ENCODE peak calls at places on chromosomes 5 and 9, in four cellular contexts. One of them, this sample, is unnamed. For H3K36me3, the result is how much of the 10 kb centered on the place peaks cover.

GRCh38 chr5:93193756-93194155 is 387.3 kb downstream of the NR2F1-AS1 start:
- DNase-seq in CD8-positive, alpha-beta memory T cell: no peak
- DNase-seq in brain microvascular endothelial cell: peak
- DNase-seq in endodermal cell: no peak
- DNase-seq in this sample: no peak

GRCh38 chr5:68661237-68661636 is 432.6 kb upstream of the SLC30A5 start:
- DNase-seq in CD8-positive, alpha-beta memory T cell: no peak
- DNase-seq in brain microvascular endothelial cell: peak
- DNase-seq in endodermal cell: peak
- DNase-seq in this sample: no peak

GRCh38 chr5:68873198-68873597 is 220.6 kb upstream of the SLC30A5 start:
- DNase-seq in CD8-positive, alpha-beta memory T cell: no peak
- DNase-seq in brain microvascular endothelial cell: no peak
- DNase-seq in endodermal cell: no peak
- DNase-seq in this sample: no peak

GRCh38 chr5:125409101-125409495 is 662.7 kb upstream of the ZNF608 start:
- DNase-seq in CD8-positive, alpha-beta memory T cell: no peak
- DNase-seq in brain microvascular endothelial cell: peak
- DNase-seq in endodermal cell: no peak
- DNase-seq in this sample: no peak

GRCh38 chr5:75961814-75962213 is 121.4 kb upstream of the SV2C start:
- DNase-seq in CD8-positive, alpha-beta memory T cell: no peak
- DNase-seq in brain microvascular endothelial cell: no peak
- DNase-seq in endodermal cell: no peak
- DNase-seq in this sample: no peak

GRCh38 chr9:134189475-134190231 is 25.3 kb upstream of the RNU6ATAC start:
- DNase-seq in CD8-positive, alpha-beta memory T cell: no peak
- DNase-seq in brain microvascular endothelial cell: no peak
- DNase-seq in endodermal cell: peak
- DNase-seq in this sample: peak

GRCh38 chr5:111774525-111774924 is 17.5 kb upstream of the NREP start:
- DNase-seq in CD8-positive, alpha-beta memory T cell: no peak
- DNase-seq in brain microvascular endothelial cell: peak
- DNase-seq in endodermal cell: peak
- DNase-seq in this sample: peak

GRCh38 chr5:122736086-122736485 is 38.8 kb upstream of the SNX2 start:
- DNase-seq in CD8-positive, alpha-beta memory T cell: no peak
- DNase-seq in brain microvascular endothelial cell: no peak
- DNase-seq in endodermal cell: no peak
- DNase-seq in this sample: no peak

GRCh38 chr9:2559212-2560152 is 62.1 kb upstream of the VLDLR start:
- DNase-seq in CD8-positive, alpha-beta memory T cell: no peak
- DNase-seq in brain microvascular endothelial cell: peak
- DNase-seq in endodermal cell: no peak
- DNase-seq in this sample: no peak

GRCh38 chr5:80082731-80083114 is 47.6 kb downstream of the THBS4 start:
- DNase-seq in CD8-positive, alpha-beta memory T cell: peak
- DNase-seq in brain microvascular endothelial cell: peak
- DNase-seq in endodermal cell: peak
- DNase-seq in this sample: peak

GRCh38 chr9:31486630-31487029 is 897.8 kb upstream of the ACO1 start:
- DNase-seq in CD8-positive, alpha-beta memory T cell: no peak
- DNase-seq in brain microvascular endothelial cell: no peak
- DNase-seq in endodermal cell: peak
- DNase-seq in this sample: no peak

GRCh38 chr5:42566658-42567313 is 143.5 kb downstream of the GHR start:
- DNase-seq in CD8-positive, alpha-beta memory T cell: no peak
- DNase-seq in brain microvascular endothelial cell: no peak
- DNase-seq in endodermal cell: no peak
- DNase-seq in this sample: no peak

GRCh38 chr5:102794047-102794446 is 38.9 kb downstream of the PAM start:
- DNase-seq in CD8-positive, alpha-beta memory T cell: no peak
- DNase-seq in brain microvascular endothelial cell: no peak
- DNase-seq in endodermal cell: no peak
- DNase-seq in this sample: no peak

GRCh38 chr5:159481751-159482150 is 151.5 kb upstream of the IL12B start:
- DNase-seq in CD8-positive, alpha-beta memory T cell: no peak
- DNase-seq in brain microvascular endothelial cell: no peak
- DNase-seq in endodermal cell: no peak
- DNase-seq in this sample: no peak

GRCh38 chr5:159480849-159481248 is 150.6 kb upstream of the IL12B start:
- DNase-seq in CD8-positive, alpha-beta memory T cell: no peak
- DNase-seq in brain microvascular endothelial cell: no peak
- DNase-seq in endodermal cell: no peak
- DNase-seq in this sample: no peak

GRCh38 chr5:159475026-159475425 is 144.7 kb upstream of the IL12B start:
- DNase-seq in CD8-positive, alpha-beta memory T cell: no peak
- DNase-seq in brain microvascular endothelial cell: no peak
- DNase-seq in endodermal cell: no peak
- DNase-seq in this sample: no peak

DNA sequence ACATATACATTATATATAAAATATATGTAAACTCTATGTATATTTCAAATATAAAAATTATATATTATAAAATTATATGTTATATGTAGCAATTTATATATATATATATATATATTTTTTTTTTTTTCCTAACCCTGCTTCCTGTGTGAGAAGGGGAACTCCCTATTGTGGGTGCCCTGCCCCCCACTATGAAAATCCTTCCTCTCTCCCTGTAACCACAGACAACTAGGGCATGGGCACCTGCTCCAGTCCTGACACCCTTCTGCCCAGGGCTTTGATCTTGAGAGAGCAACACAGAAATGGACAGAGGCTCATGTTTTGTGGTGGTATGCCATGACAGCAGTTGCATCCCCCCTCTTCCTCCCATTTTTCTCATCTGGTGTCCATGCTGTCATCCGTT is 148.7 kb upstream of the IL12B start:
- DNase-seq in CD8-positive, alpha-beta memory T cell: peak
- DNase-seq in brain microvascular endothelial cell: no peak
- DNase-seq in endodermal cell: no peak
- DNase-seq in this sample: no peak
- H3K36me3 ChIP-seq in CD8-positive, alpha-beta memory T cell: under half
- H3K36me3 ChIP-seq in brain microvascular endothelial cell: under half
- H3K36me3 ChIP-seq in endodermal cell: under half
- H3K36me3 ChIP-seq in this sample: under half

GRCh38 chr9:92882276-92882675 is 4.4 kb upstream of the ZNF484 start:
- DNase-seq in CD8-positive, alpha-beta memory T cell: no peak
- DNase-seq in brain microvascular endothelial cell: no peak
- DNase-seq in endodermal cell: no peak
- DNase-seq in this sample: no peak

GRCh38 chr9:92875373-92875772 is 2.5 kb downstream of the ZNF484 start:
- DNase-seq in CD8-positive, alpha-beta memory T cell: no peak
- DNase-seq in brain microvascular endothelial cell: no peak
- DNase-seq in endodermal cell: no peak
- DNase-seq in this sample: no peak

GRCh38 chr9:92877531-92878430 is at the start of gene ZNF484:
- DNase-seq in CD8-positive, alpha-beta memory T cell: peak
- DNase-seq in brain microvascular endothelial cell: peak
- DNase-seq in endodermal cell: peak
- DNase-seq in this sample: peak
- H3K27ac ChIP-seq in CD8-positive, alpha-beta memory T cell: peak
- H3K27ac ChIP-seq in brain microvascular endothelial cell: peak
- H3K27ac ChIP-seq in endodermal cell: peak
- H3K27ac ChIP-seq in this sample: peak

GRCh38 chr5:109335114-109335513 is 74.7 kb downstream of the PJA2 start:
- DNase-seq in CD8-positive, alpha-beta memory T cell: no peak
- DNase-seq in brain microvascular endothelial cell: no peak
- DNase-seq in endodermal cell: no peak
- DNase-seq in this sample: no peak
- H3K36me3 ChIP-seq in CD8-positive, alpha-beta memory T cell: under half
- H3K36me3 ChIP-seq in brain microvascular endothelial cell: under half
- H3K36me3 ChIP-seq in endodermal cell: under half
- H3K36me3 ChIP-seq in this sample: half or more

GRCh38 chr9:76371901-76372300 is 22.3 kb downstream of the RFK start:
- DNase-seq in CD8-positive, alpha-beta memory T cell: no peak
- DNase-seq in brain microvascular endothelial cell: peak
- DNase-seq in endodermal cell: no peak
- DNase-seq in this sample: no peak

GRCh38 chr9:76372345-76372744 is 21.9 kb downstream of the RFK start:
- DNase-seq in CD8-positive, alpha-beta memory T cell: no peak
- DNase-seq in brain microvascular endothelial cell: no peak
- DNase-seq in endodermal cell: no peak
- DNase-seq in this sample: no peak

GRCh38 chr9:76374702-76375543 is 19.3 kb downstream of the RFK start:
- DNase-seq in CD8-positive, alpha-beta memory T cell: no peak
- DNase-seq in brain microvascular endothelial cell: peak
- DNase-seq in endodermal cell: peak
- DNase-seq in this sample: peak

GRCh38 chr9:76373173-76373771 is 21.0 kb downstream of the RFK start:
- DNase-seq in CD8-positive, alpha-beta memory T cell: no peak
- DNase-seq in brain microvascular endothelial cell: peak
- DNase-seq in endodermal cell: no peak
- DNase-seq in this sample: no peak

GRCh38 chr9:76373777-76374474 is 20.3 kb downstream of the RFK start:
- DNase-seq in CD8-positive, alpha-beta memory T cell: no peak
- DNase-seq in brain microvascular endothelial cell: no peak
- DNase-seq in endodermal cell: no peak
- DNase-seq in this sample: no peak
- H3K27ac ChIP-seq in CD8-positive, alpha-beta memory T cell: no peak
- H3K27ac ChIP-seq in brain microvascular endothelial cell: no peak
- H3K27ac ChIP-seq in endodermal cell: no peak
- H3K27ac ChIP-seq in this sample: no peak

GRCh38 chr9:128633057-128633456 is 23.6 kb downstream of the DYNC2I2 start:
- DNase-seq in CD8-positive, alpha-beta memory T cell: no peak
- DNase-seq in brain microvascular endothelial cell: no peak
- DNase-seq in endodermal cell: no peak
- DNase-seq in this sample: peak
- H3K36me3 ChIP-seq in CD8-positive, alpha-beta memory T cell: under half
- H3K36me3 ChIP-seq in brain microvascular endothelial cell: half or more
- H3K36me3 ChIP-seq in endodermal cell: half or more
- H3K36me3 ChIP-seq in this sample: under half

GRCh38 chr5:113266227-113266912 is 168.4 kb downstream of the TSSK1B start:
- DNase-seq in CD8-positive, alpha-beta memory T cell: no peak
- DNase-seq in brain microvascular endothelial cell: no peak
- DNase-seq in endodermal cell: peak
- DNase-seq in this sample: no peak
- H3K27ac ChIP-seq in CD8-positive, alpha-beta memory T cell: no peak
- H3K27ac ChIP-seq in brain microvascular endothelial cell: no peak
- H3K27ac ChIP-seq in endodermal cell: no peak
- H3K27ac ChIP-seq in this sample: no peak

GRCh38 chr9:36204906-36205547 is 14.3 kb downstream of the CLTA start:
- DNase-seq in CD8-positive, alpha-beta memory T cell: no peak
- DNase-seq in brain microvascular endothelial cell: peak
- DNase-seq in endodermal cell: peak
- DNase-seq in this sample: no peak
- H3K36me3 ChIP-seq in CD8-positive, alpha-beta memory T cell: half or more
- H3K36me3 ChIP-seq in brain microvascular endothelial cell: half or more
- H3K36me3 ChIP-seq in endodermal cell: half or more
- H3K36me3 ChIP-seq in this sample: under half

This sample was measured in left lung.